ENCODE peak calls at places on chromosome 16, in seven cellular contexts. I, H, C, F, D, S and O are unnamed samples.

GRCh38 chr16:14244344-14245010 is 173.4 kb downstream of the MRTFB start:
- DNase-seq in C (no peak), F (no peak), H (no peak), S (no peak), D (no peak), I (no peak), O (no peak)

GRCh38 chr16:4371481-4372314 is at the start of gene VASN:
- DNase-seq in C (peak), F (peak), S (peak), I (peak), D (peak), H (peak), O (peak)

GRCh38 chr16:46743232-46743719 is 4.9 kb downstream of the MYLK3 start:
- DNase-seq in H (no peak), F (no peak), D (no peak), S (no peak), C (peak), I (peak), O (no peak)

GRCh38 chr16:14002416-14002815 is 68.7 kb upstream of the MRTFB start:
- DNase-seq in I (no peak), S (no peak), H (no peak), C (no peak), D (no peak), F (no peak), O (no peak)

GRCh38 chr16:67236551-67237395 is 9.8 kb downstream of the TMEM208 start:
- DNase-seq in D (peak), I (peak), H (no peak), S (peak), C (peak), F (no peak), O (no peak)

GRCh38 chr16:30122621-30123160 is 329 bp downstream of the MAPK3 start:
- DNase-seq in H (no peak), S (peak), D (no peak), I (no peak), C (peak), F (no peak), O (no peak)

GRCh38 chr16:21656795-21657768 is 4.7 kb upstream of the IGSF6 start:
- DNase-seq in S (no peak), F (no peak), C (peak), H (no peak), I (peak), D (no peak), O (no peak)

GRCh38 chr16:10997485-10997884 is 53.1 kb downstream of the CLEC16A start:
- DNase-seq in S (no peak), I (no peak), D (no peak), C (no peak), F (no peak), H (no peak), O (no peak)

GRCh38 chr16:53220585-53220984 is 165.8 kb downstream of the CHD9 start:
- DNase-seq in H (no peak), I (no peak), S (no peak), C (peak), D (no peak), F (no peak), O (no peak)

GRCh38 chr16:66182592-66182991 is 183.9 kb upstream of the CDH5 start:
- DNase-seq in H (no peak), C (no peak), F (no peak), S (no peak), D (no peak), I (no peak), O (no peak)

GRCh38 chr16:54244061-54244886 is 42.3 kb downstream of the IRX3 start:
- DNase-seq in S (no peak), I (no peak), H (no peak), D (no peak), C (no peak), F (no peak), O (no peak)

GRCh38 chr16:24504467-24505345 is 34.7 kb upstream of the RBBP6 start:
- DNase-seq in I (peak), S (no peak), C (peak), D (peak), H (no peak), F (peak), O (no peak)

GRCh38 chr16:69187387-69187890 is 475 bp downstream of the SNTB2 start:
- DNase-seq in F (peak), C (peak), D (peak), I (peak), H (peak), S (peak), O (peak)

GRCh38 chr16:87924041-87924851 is 12.1 kb downstream of the CA5A start:
- DNase-seq in S (no peak), H (no peak), I (no peak), D (peak), C (no peak), F (no peak), O (peak)

DNA sequence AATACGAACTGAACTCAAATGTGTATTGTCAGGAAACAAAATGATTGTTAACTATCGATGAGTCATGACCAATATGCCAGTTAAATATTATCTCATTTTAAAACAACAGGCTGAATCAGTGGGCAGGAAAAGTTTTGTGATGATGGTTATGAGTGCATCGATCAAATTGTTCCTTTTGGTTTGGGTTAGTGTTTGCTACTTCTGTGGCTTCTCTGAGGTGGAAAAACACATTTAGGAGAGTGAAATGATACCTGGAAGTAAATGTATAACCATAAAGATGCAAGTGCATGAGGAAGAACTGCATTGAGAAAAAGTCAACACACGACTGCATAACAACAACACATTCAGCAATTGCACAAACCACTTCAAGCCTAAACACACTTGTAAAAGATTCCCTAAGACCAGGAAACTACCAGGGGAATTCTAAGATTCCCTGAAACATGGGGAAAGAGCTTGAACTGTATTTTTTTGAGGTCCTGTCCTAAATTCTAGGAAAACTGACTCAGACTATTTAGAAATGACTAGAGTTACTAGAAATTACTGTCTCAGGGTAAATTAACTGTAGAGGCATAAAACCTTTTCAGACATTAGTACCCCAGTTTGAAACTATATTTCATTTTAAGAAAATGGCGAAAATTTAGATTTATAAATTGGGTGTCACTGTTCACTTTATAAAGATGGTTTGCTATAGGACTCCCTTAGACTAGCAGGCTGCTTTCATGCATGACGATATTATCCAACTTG is 44.8 kb downstream of the CDYL2 start:
- DNase-seq in S (no peak), C (peak), H (no peak), D (no peak), F (no peak), I (no peak), O (no peak)
- TF ChIP-seq POLR2A in S (no peak), C (no peak), H (no peak), D (no peak), F (no peak), I (no peak), O (no peak)

GRCh38 chr16:554640-555413 is 5.4 kb upstream of the PRR35 start:
- DNase-seq in I (no peak), D (no peak), C (peak), S (no peak), F (peak), H (no peak), O (no peak)
- TF ChIP-seq POLR2A in I (no peak), D (no peak), C (no peak), S (no peak), F (no peak), H (no peak), O (no peak)

DNA sequence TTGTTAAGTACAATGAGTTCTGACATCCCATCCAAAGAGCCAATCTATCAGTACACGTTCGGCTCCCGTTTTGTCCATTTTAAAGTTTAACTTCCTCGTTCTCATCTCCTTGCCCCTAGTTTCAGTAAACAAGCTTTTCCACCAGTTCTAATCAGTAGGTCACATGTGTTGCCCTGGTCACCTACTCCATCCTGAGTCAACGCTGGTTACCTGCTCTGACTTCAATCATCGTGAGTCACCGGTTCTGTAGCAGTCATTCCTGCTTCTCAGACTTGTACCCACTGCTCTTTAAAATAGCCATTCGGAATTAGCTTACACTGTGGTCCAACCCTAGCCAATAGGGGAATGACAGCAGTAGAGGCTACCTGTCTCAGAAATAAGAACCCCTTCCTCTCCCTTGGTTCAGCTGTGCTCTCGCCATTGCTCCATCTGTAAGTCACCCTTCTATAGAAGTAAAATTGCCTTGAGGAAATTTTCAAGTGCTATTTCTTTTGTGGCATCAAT is 191.0 kb downstream of the CPPED1 start:
- DNase-seq in S (no peak), H (no peak), I (no peak), D (no peak), F (no peak), C (no peak), O (no peak)
- TF ChIP-seq POLR2A in S (no peak), H (no peak), I (no peak), D (no peak), F (no peak), C (no peak), O (no peak)

GRCh38 chr16:727291-727977 is 528 bp downstream of the HAGHL start:
- DNase-seq in S (no peak), H (no peak), I (no peak), C (no peak), F (no peak), D (no peak), O (no peak)

GRCh38 chr16:726438-727290 is at the start of the genes CCDC78 and HAGHL:
- DNase-seq in C (peak), S (peak), F (peak), H (no peak), D (peak), I (peak), O (peak)

GRCh38 chr16:728890-729744 is 2.2 kb downstream of the HAGHL start:
- DNase-seq in C (no peak), S (no peak), I (no peak), F (no peak), D (no peak), H (no peak), O (no peak)

GRCh38 chr16:729768-730665 is 3.1 kb downstream of the HAGHL start:
- DNase-seq in F (no peak), H (no peak), D (no peak), S (no peak), I (no peak), C (no peak), O (no peak)

DNA sequence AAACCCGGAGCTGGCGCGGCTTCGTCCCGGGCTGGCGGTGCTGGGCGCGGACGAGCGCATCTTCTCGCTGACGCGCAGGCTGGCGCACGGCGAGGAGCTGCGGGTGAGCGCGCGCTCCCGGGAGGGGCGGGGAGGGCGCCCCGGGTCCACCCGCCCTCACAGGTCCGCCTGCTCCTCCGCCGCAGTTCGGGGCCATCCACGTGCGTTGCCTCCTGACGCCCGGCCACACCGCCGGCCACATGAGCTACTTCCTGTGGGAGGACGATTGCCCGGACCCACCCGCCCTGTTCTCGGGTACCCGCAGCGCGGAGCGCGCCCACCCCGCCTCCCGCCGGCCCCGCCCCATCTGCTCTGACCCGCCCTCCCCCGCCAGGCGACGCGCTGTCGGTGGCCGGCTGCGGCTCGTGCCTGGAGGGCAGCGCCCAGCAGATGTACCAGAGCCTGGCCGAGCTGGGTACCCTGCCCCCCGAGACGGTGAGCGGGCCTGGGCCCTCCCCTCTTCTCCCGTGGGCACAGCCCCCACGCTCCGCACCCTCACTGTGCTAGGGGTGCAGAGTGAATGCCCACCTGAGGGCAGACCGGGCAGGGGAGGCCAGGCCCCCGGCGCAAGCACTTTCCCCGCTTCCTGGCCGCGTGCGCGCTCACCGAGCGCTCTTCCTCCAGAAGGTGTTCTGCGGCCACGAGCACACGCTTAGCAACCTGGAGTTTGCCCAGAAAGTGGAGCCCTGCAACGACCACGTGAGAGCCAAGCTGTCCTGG is 1.4 kb downstream of the HAGHL start:
- DNase-seq in H (no peak), F (peak), C (peak), I (peak), S (peak), D (peak), O (peak)
- TF ChIP-seq POLR2A in H (no peak), F (no peak), C (peak), I (no peak), S (no peak), D (peak), O (no peak)

DNA sequence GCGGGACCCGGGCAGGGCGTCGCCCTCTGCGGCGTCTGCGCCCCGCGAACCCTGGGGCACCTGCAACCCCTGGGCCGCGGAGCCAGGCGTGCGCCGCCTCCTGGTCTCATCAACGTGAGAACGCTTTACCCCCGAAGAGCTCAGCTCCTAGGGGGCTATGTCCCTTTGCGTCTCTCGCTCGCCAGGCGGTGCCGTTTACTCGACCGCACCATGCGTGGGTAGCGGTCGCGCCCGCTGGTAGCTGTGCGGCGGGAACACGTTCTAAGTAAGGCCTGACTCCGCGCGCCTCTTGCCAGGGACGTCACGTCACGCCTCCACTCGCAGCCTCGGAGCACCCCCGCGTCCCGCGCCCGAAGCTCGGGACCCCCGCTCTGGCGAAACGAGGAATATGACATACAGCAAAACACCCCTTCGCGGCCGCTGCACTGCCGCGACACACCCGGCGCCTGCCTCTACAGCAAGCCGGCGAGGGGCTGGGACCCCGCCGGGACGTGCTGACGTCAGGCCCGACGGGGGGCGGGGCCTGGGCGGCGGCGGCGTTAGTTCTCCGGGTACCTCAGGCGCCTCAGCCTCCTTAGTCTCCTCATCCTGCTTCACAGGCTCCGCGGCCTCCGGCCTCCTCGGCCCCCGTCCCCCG is at the start of gene RAB11FIP3:
- DNase-seq in I (peak), F (peak), C (peak), H (no peak), D (peak), S (peak), O (peak)
- TF ChIP-seq POLR2A in I (no peak), F (peak), C (peak), H (peak), D (peak), S (peak), O (peak)

DNA sequence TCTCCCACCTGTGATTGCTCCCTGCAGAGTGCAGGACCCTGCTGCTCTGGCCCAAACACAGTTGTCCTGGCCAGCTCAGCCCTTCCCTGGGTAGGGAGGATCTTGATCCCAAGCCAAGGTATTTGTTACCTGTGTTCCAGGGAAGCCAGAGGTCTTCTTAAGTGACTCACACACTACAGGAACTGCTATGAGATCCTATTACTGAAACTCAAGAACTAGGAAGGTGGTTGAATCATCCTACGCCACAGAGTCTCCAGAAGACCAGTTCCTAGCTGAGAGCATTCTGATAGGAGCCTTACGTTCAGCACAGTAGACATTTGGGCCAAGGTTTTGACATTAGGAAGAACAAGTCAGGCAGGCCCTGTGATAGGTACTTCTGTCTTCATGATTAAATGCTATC is 12.0 kb downstream of the CHST6 start:
- DNase-seq in D (no peak), I (no peak), H (no peak), S (no peak), C (no peak), F (peak), O (no peak)
- TF ChIP-seq POLR2A in D (no peak), I (no peak), H (no peak), S (no peak), C (no peak), F (no peak), O (no peak)

DNA sequence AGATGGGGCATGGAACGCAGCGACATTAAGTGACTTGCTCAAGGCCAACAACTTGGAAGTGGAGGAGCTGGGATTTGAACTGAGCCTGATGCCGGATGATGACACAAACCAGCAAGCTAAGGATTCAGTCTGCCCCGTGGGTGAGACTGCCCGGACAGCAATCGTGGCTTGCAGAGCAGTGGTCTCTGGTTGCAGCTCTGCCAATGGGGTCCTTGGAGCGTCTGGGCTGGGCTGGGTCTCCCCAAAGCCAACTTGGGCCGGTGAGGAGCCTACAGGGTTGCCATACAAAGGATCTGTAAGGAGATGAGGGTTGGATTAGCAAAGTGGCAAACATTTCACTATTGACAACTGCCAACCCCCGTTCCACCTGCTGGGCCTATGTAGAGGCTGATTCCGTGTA is 2.6 kb upstream of the CRISPLD2 start:
- DNase-seq in F (no peak), C (no peak), D (no peak), S (no peak), H (no peak), I (no peak), O (no peak)
- TF ChIP-seq POLR2A in F (no peak), C (no peak), D (no peak), S (no peak), H (no peak), I (no peak), O (no peak)

GRCh38 chr16:81908466-81909230 is 102.6 kb downstream of the SDR42E1 start:
- DNase-seq in I (no peak), H (no peak), D (no peak), C (no peak), F (no peak), S (no peak), O (no peak)
- TF ChIP-seq POLR2A in I (no peak), H (no peak), D (no peak), C (no peak), F (no peak), S (no peak), O (no peak)

GRCh38 chr16:57868913-57869520 is 66.7 kb upstream of the KIFC3 start:
- DNase-seq in D (no peak), H (no peak), C (no peak), F (no peak), S (no peak), I (no peak), O (no peak)
- TF ChIP-seq POLR2A in D (no peak), H (no peak), C (no peak), F (no peak), S (no peak), I (no peak), O (no peak)

GRCh38 chr16:86575754-86576557 is 2.4 kb upstream of the FOXL1 start:
- DNase-seq in I (peak), F (no peak), H (no peak), C (peak), S (peak), D (no peak), O (peak)
- TF ChIP-seq POLR2A in I (no peak), F (peak), H (no peak), C (peak), S (no peak), D (no peak), O (no peak)